ENCODE peak calls at places on chromosome 19, in five cellular contexts. B, G, L, C and K are unnamed samples.

GRCh38 chr19:42285546-42285945 is 16.4 kb upstream of the PRR19 start:
- DNase-seq in L (no peak), C (no peak), B (no peak), G (no peak), K (no peak)

GRCh38 chr19:45156231-45156630 is 4.6 kb downstream of the NKPD1 start:
- DNase-seq in C (no peak), L (no peak), G (no peak), B (no peak), K (no peak)

GRCh38 chr19:7676854-7677253 is at the start of gene MCEMP1:
- DNase-seq in G (no peak), L (no peak), C (no peak), B (no peak), K (no peak)

GRCh38 chr19:27652281-27652680 is 1560.7 kb downstream of the UQCRFS1 start:
- DNase-seq in L (no peak), B (no peak), C (no peak), G (no peak), K (no peak)

GRCh38 chr19:32202244-32202643 is 143.2 kb upstream of the ZNF507 start:
- DNase-seq in G (no peak), B (no peak), L (no peak), C (no peak), K (no peak)

GRCh38 chr19:38989066-38989605 is 13.6 kb upstream of the FBXO17 start:
- DNase-seq in L (peak; percentile 22), G (no peak), C (no peak), B (no peak), K (no peak)

GRCh38 chr19:31107096-31107495 is 242.1 kb downstream of the TSHZ3 start:
- DNase-seq in G (no peak), L (no peak), C (no peak), B (no peak), K (no peak)

GRCh38 chr19:18645035-18645511 is 8.2 kb downstream of the KLHL26 start:
- DNase-seq in G (no peak), L (no peak), C (no peak), B (no peak), K (no peak)

GRCh38 chr19:13761423-13761822 is 2.9 kb upstream of the MRI1 start:
- DNase-seq in L (no peak), B (peak; percentile 7), C (no peak), G (no peak), K (no peak)

GRCh38 chr19:40341601-40342482 is 6.4 kb downstream of the C19orf47 start:
- DNase-seq in G (no peak), B (no peak), L (no peak), C (no peak), K (no peak)

GRCh38 chr19:49442793-49443365 is 1.6 kb upstream of the SLC17A7 start:
- DNase-seq in C (peak; percentile 77), B (peak; percentile 99), G (peak; percentile 50), L (peak; percentile 91), K (no peak)

GRCh38 chr19:54551293-54551692 is 22.3 kb upstream of the LILRA2 start:
- DNase-seq in C (no peak), L (no peak), B (no peak), G (no peak), K (no peak)

GRCh38 chr19:47093841-47094240 is 19.7 kb downstream of the ZC3H4 start:
- DNase-seq in L (no peak), C (peak; percentile 53), G (no peak), B (no peak), K (no peak)

GRCh38 chr19:35040826-35041547 is 534 bp upstream of the HPN start:
- DNase-seq in G (no peak), C (no peak), L (no peak), B (peak; percentile 24), K (no peak)

GRCh38 chr19:52351512-52351911 is 15.5 kb downstream of the ZNF610 start:
- DNase-seq in C (no peak), G (no peak), L (no peak), B (peak; percentile 9), K (no peak)

GRCh38 chr19:3346677-3347353 is 19.6 kb upstream of the NFIC start:
- DNase-seq in B (no peak), L (peak; percentile 69), G (no peak), C (no peak), K (no peak)

GRCh38 chr19:32873560-32873959 is 4.0 kb upstream of the SLC7A9 start:
- DNase-seq in L (no peak), B (no peak), G (no peak), C (no peak), K (no peak)

GRCh38 chr19:17090501-17091074 is 15.0 kb downstream of the MYO9B start:
- DNase-seq in G (no peak), B (no peak), L (peak; percentile 80), C (peak; percentile 26), K (no peak)

GRCh38 chr19:10864538-10864899 is 6.8 kb upstream of the CARM1 start:
- DNase-seq in B (peak; percentile 74), L (peak; percentile 81), G (peak; percentile 42), C (peak; percentile 85), K (no peak)